ENCODE peak calls at places on chromosomes 2 and 18, in eight cellular contexts. S, I, C, V, Y, L, A and B are unnamed samples. For H3K9me3, the result is how much of the 10 kb centered on the place peaks cover.

GRCh38 chr2:105455488-105455991 is 56.7 kb upstream of the FHL2 start:
- DNase-seq in S (no peak), I (peak), L (no peak), C (no peak), A (no peak), Y (no peak), V (no peak), B (peak)

GRCh38 chr2:189091253-189091652 is 88.3 kb downstream of the COL5A2 start:
- DNase-seq in L (no peak), S (no peak), I (peak), V (no peak), Y (no peak), C (no peak), A (no peak), B (no peak)

GRCh38 chr2:106034325-106034724 is 159.8 kb downstream of the UXS1 start:
- DNase-seq in C (no peak), L (no peak), A (no peak), S (no peak), Y (no peak), I (no peak), V (no peak), B (no peak)

GRCh38 chr2:239522002-239522739 is 121.4 kb upstream of the HDAC4 start:
- DNase-seq in L (peak), A (peak), S (peak), Y (no peak), I (no peak), C (no peak), V (no peak), B (no peak)

GRCh38 chr2:203195331-203195730 is 43.5 kb upstream of the CYP20A1 start:
- DNase-seq in C (no peak), Y (no peak), A (no peak), V (no peak), L (no peak), S (no peak), I (no peak), B (no peak)

GRCh38 chr2:151238527-151239487 is 22.9 kb downstream of the RBM43 start:
- DNase-seq in I (peak), A (peak), V (peak), Y (peak), C (no peak), S (no peak), L (no peak), B (no peak)

GRCh38 chr18:54939375-54939917 is 19.8 kb downstream of the CCDC68 start:
- DNase-seq in L (no peak), I (no peak), S (no peak), C (no peak), A (no peak), V (no peak), Y (no peak), B (no peak)

GRCh38 chr2:45320956-45321355 is 290.1 kb downstream of the SRBD1 start:
- DNase-seq in I (no peak), L (no peak), Y (no peak), C (no peak), V (no peak), S (no peak), A (no peak), B (no peak)

GRCh38 chr2:203798296-203799157 is 69.0 kb upstream of the CTLA4 start:
- DNase-seq in C (no peak), S (no peak), Y (no peak), V (no peak), A (no peak), L (no peak), I (no peak), B (no peak)

GRCh38 chr2:10495311-10495987 is 47.3 kb upstream of the ODC1 start:
- DNase-seq in L (peak), Y (no peak), I (no peak), C (no peak), S (no peak), V (no peak), A (peak), B (no peak)

GRCh38 chr2:150729495-150729955 is 242.1 kb upstream of the RND3 start:
- DNase-seq in Y (no peak), C (no peak), A (no peak), L (no peak), V (no peak), I (peak), S (no peak), B (no peak)

GRCh38 chr2:230864605-230865323 is at the start of gene ITM2C:
- DNase-seq in L (peak), S (peak), V (peak), Y (peak), I (peak), A (peak), C (peak), B (peak)

GRCh38 chr18:57807336-57808117 is 4.4 kb upstream of the ATP8B1 start:
- DNase-seq in Y (no peak), C (no peak), L (no peak), V (no peak), I (peak), A (no peak), S (no peak), B (no peak)

GRCh38 chr2:36441065-36441625 is 85.6 kb downstream of the CRIM1 start:
- DNase-seq in C (no peak), Y (no peak), S (no peak), L (no peak), A (no peak), I (no peak), V (no peak), B (no peak)

GRCh38 chr2:19256239-19256638 is 102.2 kb downstream of the OSR1 start:
- DNase-seq in S (no peak), A (no peak), L (no peak), Y (no peak), C (no peak), V (no peak), I (peak), B (no peak)

GRCh38 chr2:102520009-102520408 is 47.0 kb downstream of the SLC9A4 start:
- DNase-seq in V (no peak), S (no peak), L (no peak), A (no peak), C (no peak), Y (no peak), I (peak), B (no peak)

GRCh38 chr2:120858764-120859525 is 123.3 kb downstream of the GLI2 start:
- DNase-seq in A (no peak), L (peak), Y (no peak), C (peak), V (no peak), S (no peak), I (no peak), B (peak)

GRCh38 chr2:152743004-152743403 is 24.6 kb downstream of the ARL6IP6 start:
- DNase-seq in V (no peak), S (no peak), C (no peak), L (no peak), I (no peak), A (no peak), Y (no peak), B (no peak)

GRCh38 chr2:202317080-202317859 is 51.7 kb downstream of the NOP58 start:
- DNase-seq in I (peak), V (no peak), L (no peak), C (no peak), S (peak), A (no peak), Y (peak), B (no peak)

GRCh38 chr18:45637546-45638327 is 22.5 kb downstream of the SLC14A2 start:
- DNase-seq in S (no peak), V (no peak), Y (no peak), L (no peak), A (peak), I (no peak), C (no peak), B (no peak)

GRCh38 chr2:47208852-47209606 is 53.9 kb upstream of the STPG4 start:
- DNase-seq in A (no peak), C (no peak), Y (no peak), S (no peak), L (no peak), I (peak), V (no peak), B (no peak)

DNA sequence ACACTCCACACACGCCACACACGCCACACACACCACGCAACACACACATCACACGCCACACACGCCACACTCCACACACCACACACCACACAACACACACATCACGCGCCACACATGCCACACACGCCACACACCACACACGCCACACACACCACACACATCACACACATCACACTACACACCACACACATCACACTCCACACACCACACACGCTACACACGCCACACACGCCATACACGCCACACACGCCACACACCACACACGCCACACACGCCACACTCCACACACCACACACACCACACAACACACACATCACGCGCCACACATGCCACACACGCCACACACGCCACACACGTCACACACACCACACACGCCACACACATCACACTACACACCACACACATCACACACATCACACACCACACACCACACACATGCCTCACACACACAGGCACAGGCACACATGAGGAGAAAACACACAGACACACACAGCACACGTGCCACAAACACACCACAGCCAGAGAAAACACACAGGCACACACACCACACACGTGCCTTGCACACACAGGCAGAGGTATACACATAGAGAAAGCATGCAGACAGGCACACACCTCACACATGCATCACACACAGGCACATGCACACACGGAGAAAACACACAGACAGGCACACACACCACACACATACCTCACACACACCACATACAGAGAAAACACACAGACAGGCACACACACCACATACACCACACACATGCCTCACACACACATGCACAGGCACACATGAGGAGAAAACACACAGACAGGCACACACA is 241.5 kb upstream of the MYT1L start:
- DNase-seq in C (no peak), S (no peak), L (peak), I (no peak), V (no peak), A (no peak), Y (no peak), B (no peak)
- H3K9me3 ChIP-seq in C (under half), S (under half), L (under half), I (half or more), V (under half), A (under half), Y (under half), B (under half)

GRCh38 chr2:41847744-41848441 is 199.9 kb upstream of the PKDCC start:
- DNase-seq in V (no peak), S (no peak), C (no peak), A (no peak), I (peak), Y (no peak), L (no peak), B (no peak)
- H3K27ac ChIP-seq in V (no peak), S (no peak), C (no peak), A (no peak), I (no peak), Y (no peak), L (no peak), B (no peak)

DNA sequence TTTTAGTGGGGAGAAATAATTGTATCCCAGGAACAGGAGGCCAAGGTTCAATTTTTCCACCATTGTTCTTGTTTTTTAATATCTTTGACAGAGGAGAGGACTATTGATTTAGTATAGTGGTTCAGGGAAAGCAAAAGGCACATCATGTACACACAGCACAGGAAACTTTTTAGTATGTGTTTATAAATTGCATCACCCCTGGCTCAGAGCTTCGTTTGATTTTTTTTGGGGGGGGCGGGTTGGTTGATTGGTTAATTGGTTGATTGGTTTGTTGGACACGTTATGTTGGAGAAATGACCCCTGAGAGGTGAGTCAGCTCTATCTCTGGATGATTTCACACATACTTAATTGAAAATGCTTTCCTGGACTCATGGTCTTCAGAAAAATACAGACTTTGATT is 431.6 kb downstream of the PID1 start:
- DNase-seq in I (no peak), S (no peak), Y (no peak), C (no peak), V (no peak), L (no peak), A (no peak), B (no peak)
- H3K9me3 ChIP-seq in I (under half), S (under half), Y (under half), C (under half), V (under half), L (under half), A (under half), B (under half)

GRCh38 chr2:163767097-163767496 is 31.3 kb upstream of the FIGN start:
- DNase-seq in S (no peak), A (no peak), V (no peak), I (no peak), L (no peak), Y (no peak), C (no peak), B (no peak)

GRCh38 chr2:163774862-163775261 is 39.1 kb upstream of the FIGN start:
- DNase-seq in S (no peak), L (no peak), I (peak), Y (no peak), A (no peak), V (no peak), C (no peak), B (no peak)

GRCh38 chr2:163771596-163771995 is 35.8 kb upstream of the FIGN start:
- DNase-seq in V (no peak), C (no peak), S (no peak), A (no peak), Y (no peak), I (no peak), L (no peak), B (no peak)

GRCh38 chr2:163773276-163773675 is 37.5 kb upstream of the FIGN start:
- DNase-seq in V (no peak), Y (no peak), L (no peak), I (no peak), A (no peak), S (no peak), C (no peak), B (no peak)

GRCh38 chr2:163768881-163769681 is 33.3 kb upstream of the FIGN start:
- DNase-seq in V (no peak), C (no peak), L (no peak), A (no peak), Y (no peak), S (no peak), I (no peak), B (no peak)
- H3K27ac ChIP-seq in V (no peak), C (no peak), L (no peak), A (no peak), Y (no peak), S (no peak), I (no peak), B (no peak)

GRCh38 chr2:95240091-95240490 is 32.8 kb downstream of the ZNF892 start:
- DNase-seq in S (no peak), V (no peak), C (no peak), Y (no peak), A (no peak), L (no peak), I (no peak), B (no peak)
- H3K9me3 ChIP-seq in S (under half), V (under half), C (under half), Y (under half), A (under half), L (under half), I (under half), B (under half)

DNA sequence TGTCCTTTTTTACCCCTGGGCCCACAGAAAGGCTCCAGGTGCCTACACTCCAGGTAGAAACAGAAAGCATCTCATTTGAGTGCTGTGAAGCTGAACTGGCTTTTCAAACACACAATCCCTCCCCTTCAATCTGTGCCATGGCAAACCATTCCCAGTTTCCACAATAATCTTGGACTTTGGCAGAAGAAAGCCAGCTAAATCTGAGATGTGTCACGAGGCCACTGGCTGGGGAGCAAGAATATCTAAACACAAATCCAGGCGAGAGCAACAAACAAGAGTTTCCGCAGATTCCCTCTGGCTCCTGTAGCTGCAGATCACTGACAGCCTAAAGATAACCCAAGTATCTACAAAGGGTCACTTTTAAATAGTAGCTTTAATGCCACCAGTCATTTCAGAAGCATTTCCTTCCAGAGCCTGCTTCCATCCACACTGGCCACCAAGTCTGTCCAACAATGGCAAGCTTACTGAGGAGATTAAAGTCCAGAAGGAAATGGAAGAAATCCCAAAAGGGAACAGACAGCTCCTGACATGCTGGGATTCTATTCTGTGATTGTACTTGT is 86.9 kb downstream of the ACVR1 start:
- DNase-seq in A (no peak), S (no peak), L (no peak), V (no peak), C (no peak), I (peak), Y (no peak), B (no peak)
- H3K27ac ChIP-seq in A (peak), S (peak), L (no peak), V (no peak), C (no peak), I (no peak), Y (no peak), B (no peak)

GRCh38 chr2:80589070-80589469 is 284.5 kb upstream of the LRRTM1 start:
- DNase-seq in C (no peak), S (no peak), A (no peak), I (no peak), Y (no peak), L (no peak), V (no peak), B (no peak)

GRCh38 chr2:80592106-80592505 is 287.6 kb upstream of the LRRTM1 start:
- DNase-seq in A (no peak), I (no peak), S (no peak), V (no peak), L (no peak), C (no peak), Y (no peak), B (no peak)

GRCh38 chr2:80591233-80591632 is 286.7 kb upstream of the LRRTM1 start:
- DNase-seq in V (no peak), A (no peak), L (no peak), S (no peak), Y (no peak), I (no peak), C (no peak), B (no peak)
- H3K9me3 ChIP-seq in V (under half), A (under half), L (under half), S (under half), Y (under half), I (under half), C (under half), B (under half)